ENCODE peak calls at places on chromosomes 1 and 21, in six cellular contexts. H is AG09309, R is GM23338, Z is lower leg skin, Q is choroid plexus epithelial cell, W is gastrocnemius medialis. C is an unnamed sample.

GRCh38 chr21:15929536-15929935 is 199.8 kb downstream of the USP25 start:
- DNase-seq in H (no peak), R (no peak), Z (no peak), Q (no peak), W (no peak), C (no peak)

GRCh38 chr1:161206411-161207140 is 4.4 kb downstream of the NDUFS2 start:
- DNase-seq in H (no peak), R (no peak), Z (no peak), Q (peak; percentile 75), W (no peak), C (peak; percentile 94)

GRCh38 chr1:203306970-203307541 is 1.7 kb downstream of the BTG2 start:
- DNase-seq in H (no peak), R (no peak), Z (no peak), Q (no peak), W (no peak), C (no peak)

GRCh38 chr1:47992720-47993119 is 4.5 kb downstream of the TRABD2B start:
- DNase-seq in H (no peak), R (no peak), Z (peak; percentile 86), Q (peak; percentile 63), W (peak; percentile 23), C (no peak)

GRCh38 chr1:202343652-202344349 is 2.1 kb upstream of the UBE2T start:
- DNase-seq in H (no peak), R (peak; percentile 81), Z (no peak), Q (peak; percentile 66), W (no peak), C (peak; percentile 47)

GRCh38 chr1:181768216-181768929 is 285.1 kb downstream of the CACNA1E start:
- DNase-seq in H (no peak), R (no peak), Z (no peak), Q (no peak), W (no peak), C (no peak)

GRCh38 chr1:1021010-1021845 is 1.3 kb downstream of the AGRN start:
- DNase-seq in H (peak; percentile 17), R (peak; percentile 41), Z (no peak), Q (peak; percentile 72), W (no peak), C (peak; percentile 74)

GRCh38 chr1:111219466-111220286 is 7.8 kb upstream of the CHI3L2 start:
- DNase-seq in H (no peak), R (no peak), Z (no peak), Q (no peak), W (no peak), C (no peak)

GRCh38 chr1:178541829-178542553 is 29.1 kb downstream of the TEX35 start:
- DNase-seq in H (no peak), R (peak; percentile 69), Z (peak; percentile 89), Q (no peak), W (no peak), C (peak; percentile 10)

GRCh38 chr1:17207046-17207445 is 2.1 kb downstream of the PADI1 start:
- DNase-seq in H (no peak), R (no peak), Z (no peak), Q (no peak), W (peak; percentile 11), C (no peak)

GRCh38 chr1:220217383-220217988 is 54.8 kb downstream of the RAB3GAP2 start:
- DNase-seq in H (no peak), R (peak; percentile 66), Z (no peak), Q (peak; percentile 34), W (no peak), C (no peak)

GRCh38 chr1:44628962-44629756 is 45.1 kb downstream of the TMEM53 start:
- DNase-seq in H (peak; percentile 71), R (no peak), Z (no peak), Q (peak; percentile 55), W (no peak), C (peak; percentile 59)

GRCh38 chr1:64112281-64112680 is 91.1 kb upstream of the UBE2U start:
- DNase-seq in H (peak; percentile 46), R (no peak), Z (no peak), Q (peak; percentile 60), W (no peak), C (peak; percentile 51)

GRCh38 chr1:113929750-113930498 is 800 bp downstream of the HIPK1 start:
- DNase-seq in H (no peak), R (peak; percentile 68), Z (peak; percentile 90), Q (peak; percentile 36), W (peak; percentile 4), C (peak; percentile 51)

GRCh38 chr21:38310619-38311018 is 53.8 kb downstream of the KCNJ15 start:
- DNase-seq in H (peak; percentile 76), R (no peak), Z (peak; percentile 80), Q (peak; percentile 89), W (no peak), C (peak; percentile 87)

GRCh38 chr1:160781129-160781808 is 14.7 kb upstream of the LY9 start:
- DNase-seq in H (no peak), R (no peak), Z (no peak), Q (no peak), W (no peak), C (no peak)

GRCh38 chr1:228333739-228334115 is 72.9 kb downstream of the TRIM11 start:
- DNase-seq in H (no peak), R (no peak), Z (peak; percentile 62), Q (no peak), W (no peak), C (no peak)

GRCh38 chr1:6762060-6762459 is 23.2 kb upstream of the CAMTA1 start:
- DNase-seq in H (no peak), R (no peak), Z (no peak), Q (no peak), W (no peak), C (no peak)

GRCh38 chr1:215597961-215598360 is 30.9 kb downstream of the KCTD3 start:
- DNase-seq in H (no peak), R (no peak), Z (no peak), Q (no peak), W (no peak), C (no peak)

GRCh38 chr1:103194060-103194459 is 85.7 kb upstream of the COL11A1 start:
- DNase-seq in H (no peak), R (no peak), Z (no peak), Q (peak; percentile 68), W (no peak), C (no peak)

GRCh38 chr1:234656070-234656875 is 46.3 kb upstream of the IRF2BP2 start:
- DNase-seq in H (peak; percentile 43), R (peak; percentile 65), Z (no peak), Q (no peak), W (no peak), C (peak; percentile 16)

GRCh38 chr1:23634840-23635642 is 56.6 kb upstream of the RPL11 start:
- DNase-seq in H (peak; percentile 50), R (peak; percentile 77), Z (no peak), Q (peak; percentile 84), W (no peak), C (peak; percentile 84)
- TF ChIP-seq CTCF in H (peak; percentile 87), R (peak; percentile 75), Z (peak; percentile 88), Q (peak; percentile 87), W (peak; percentile 90), C (peak; percentile 88)

GRCh38 chr21:45323487-45324380 is 36.0 kb upstream of the POFUT2 start:
- DNase-seq in H (no peak), R (peak; percentile 68), Z (no peak), Q (no peak), W (no peak), C (peak; percentile 77)

GRCh38 chr21:45325206-45326168 is 37.8 kb upstream of the POFUT2 start:
- DNase-seq in H (no peak), R (no peak), Z (no peak), Q (no peak), W (no peak), C (no peak)

GRCh38 chr21:45326169-45326833 is 38.6 kb upstream of the POFUT2 start:
- DNase-seq in H (no peak), R (no peak), Z (no peak), Q (no peak), W (no peak), C (peak; percentile 62)

GRCh38 chr21:45322960-45323461 is 35.3 kb upstream of the POFUT2 start:
- DNase-seq in H (no peak), R (no peak), Z (no peak), Q (no peak), W (no peak), C (peak; percentile 70)

DNA sequence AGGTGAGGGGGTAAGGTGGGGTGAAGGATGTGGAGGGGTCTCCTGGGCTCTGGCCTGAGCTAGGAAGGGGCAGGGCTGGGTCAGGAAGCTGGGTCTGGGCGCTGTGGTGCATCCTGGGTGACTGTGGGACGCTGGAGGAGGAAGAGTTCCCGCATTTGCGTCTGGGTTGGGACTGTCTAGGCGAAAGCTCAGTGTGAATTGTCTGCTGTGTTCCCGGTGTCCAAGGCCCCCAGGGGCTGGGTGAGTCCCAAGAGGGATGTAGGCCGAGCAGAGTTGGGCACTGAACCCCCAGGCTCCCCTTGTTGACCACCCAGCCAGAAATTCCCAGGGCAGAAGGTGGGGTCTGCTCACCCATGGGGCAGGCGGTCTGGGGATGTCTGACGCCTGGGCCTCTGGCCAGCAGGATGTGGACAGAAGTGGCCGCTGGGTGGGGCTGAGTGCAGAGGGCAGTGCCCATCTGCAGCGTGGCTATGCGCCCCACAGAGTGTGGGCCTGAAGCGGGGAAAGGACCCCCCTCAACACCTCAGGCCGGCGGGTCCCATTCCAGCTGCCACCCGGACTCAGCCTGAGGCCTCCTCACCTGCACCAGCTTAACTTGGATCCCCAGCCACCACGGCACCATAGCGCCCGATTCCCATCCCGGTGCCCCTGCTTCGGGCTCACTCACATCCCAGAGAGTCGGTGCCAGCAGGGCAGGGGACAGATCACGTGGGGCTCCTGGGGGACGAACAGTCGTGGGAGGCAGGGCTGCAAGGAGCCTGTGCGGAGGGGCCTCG is 36.9 kb upstream of the POFUT2 start:
- DNase-seq in H (no peak), R (no peak), Z (no peak), Q (no peak), W (no peak), C (no peak)
- H3K4me3 ChIP-seq in H (no peak overlapping the region), R (no peak overlapping the region), Z (no peak overlapping the region), Q (no peak overlapping the region), W (no peak overlapping the region), C (no peak overlapping the region)

GRCh38 chr1:117120774-117121588 is 568 bp downstream of the TRIM45 start:
- DNase-seq in H (no peak), R (peak; percentile 66), Z (no peak), Q (no peak), W (peak; percentile 14), C (no peak)

GRCh38 chr1:117122297-117123025 is 912 bp upstream of the TRIM45 start:
- DNase-seq in H (no peak), R (no peak), Z (no peak), Q (no peak), W (no peak), C (no peak)

GRCh38 chr1:117123274-117123673 is 1.7 kb upstream of the TRIM45 start:
- DNase-seq in H (no peak), R (no peak), Z (no peak), Q (no peak), W (no peak), C (no peak)

GRCh38 chr1:117118101-117118500 is 3.4 kb downstream of the TRIM45 start:
- DNase-seq in H (no peak), R (no peak), Z (no peak), Q (no peak), W (no peak), C (no peak)

GRCh38 chr1:117121589-117122296 is at the start of gene TRIM45:
- DNase-seq in H (peak; percentile 82), R (peak; percentile 96), Z (peak; percentile 99), Q (peak; percentile 98), W (peak; percentile 93), C (peak; percentile 97)
- TF ChIP-seq CTCF in H (peak; percentile 84), R (peak; percentile 62), Z (peak; percentile 71), Q (peak; percentile 89), W (peak; percentile 82), C (peak; percentile 78)

DNA sequence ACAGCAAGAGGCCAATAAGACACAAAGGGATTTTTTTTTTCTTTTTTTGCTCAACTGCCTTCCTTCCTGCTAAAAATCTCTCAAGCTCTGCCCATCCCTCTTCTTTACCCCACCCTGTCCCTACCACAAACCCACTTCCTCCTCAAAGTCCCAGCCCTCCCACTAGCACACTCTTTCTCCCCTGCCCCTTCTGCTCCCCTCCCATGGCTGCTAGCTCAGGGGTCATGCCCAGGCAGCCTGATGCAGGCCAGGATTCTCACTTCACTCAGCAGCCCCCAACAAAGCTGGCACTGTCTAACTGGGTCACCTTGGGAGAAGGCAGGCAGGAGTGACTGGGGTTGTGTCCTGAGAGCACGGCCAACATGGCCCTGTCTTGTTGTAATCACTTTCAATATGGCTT is 28.8 kb upstream of the PPP2R5A start:
- DNase-seq in H (no peak), R (no peak), Z (no peak), Q (no peak), W (no peak), C (no peak)
- H3K4me3 ChIP-seq in H (no peak overlapping the region), R (no peak overlapping the region), Z (no peak overlapping the region), Q (no peak overlapping the region), W (no peak overlapping the region), C (no peak overlapping the region)